ENCODE peak calls at places on chromosomes 4 and X, in ten cellular contexts. K is tibial nerve, S is spleen, F is adrenal gland, X is body of pancreas, R is sigmoid colon, W is suprapubic skin, U is H54, T is NB4, E is A549. I is an unnamed sample.

GRCh38 chr4:2482693-2483092 is 13.8 kb downstream of the RNF4 start:
- DNase-seq in K (peak), S (no peak), F (peak), X (peak), R (no peak), W (no peak), U (no peak), T (no peak), E (no peak), I (no peak)

GRCh38 chr4:69759189-69759604 is 1.2 kb downstream of the SULT1B1 start:
- DNase-seq in K (no peak), S (no peak), F (no peak), X (no peak), R (no peak), W (no peak), U (no peak), T (no peak), E (no peak), I (no peak)

GRCh38 chrX:53494427-53494826 is 60.3 kb upstream of the HSD17B10 start:
- DNase-seq in K (peak), S (no peak), F (peak), X (peak), R (no peak), W (no peak), U (no peak), T (peak), E (no peak), I (no peak)

GRCh38 chr4:65592089-65592488 is 78.2 kb downstream of the EPHA5 start:
- DNase-seq in K (no peak), S (no peak), F (no peak), X (no peak), R (no peak), W (no peak), U (no peak), T (no peak), E (no peak), I (no peak)

GRCh38 chrX:110758781-110759180 is 36.8 kb downstream of the CHRDL1 start:
- DNase-seq in K (no peak), S (no peak), F (no peak), X (no peak), R (no peak), W (no peak), U (no peak), T (no peak), E (no peak), I (no peak)

GRCh38 chr4:87500107-87500462 is 29.1 kb downstream of the SPARCL1 start:
- DNase-seq in K (no peak), S (no peak), F (no peak), X (no peak), R (no peak), W (no peak), U (no peak), T (no peak), E (no peak), I (no peak)

GRCh38 chr4:122755675-122756074 is 23.2 kb downstream of the BBS12 start:
- DNase-seq in K (no peak), S (no peak), F (no peak), X (no peak), R (no peak), W (no peak), U (no peak), T (no peak), E (no peak), I (no peak)

GRCh38 chr4:54063737-54064316 is 578 bp downstream of the CHIC2 start:
- DNase-seq in K (peak), S (peak), F (peak), X (peak), R (peak), W (peak), U (no peak), T (peak), E (peak), I (peak)

GRCh38 chrX:154350429-154351182 is 23.8 kb downstream of the FLNA start:
- DNase-seq in K (no peak), S (no peak), F (no peak), X (no peak), R (no peak), W (no peak), U (no peak), T (no peak), E (no peak), I (no peak)

GRCh38 chr4:186551849-186552248 is 3.5 kb downstream of the MTNR1A start:
- DNase-seq in K (no peak), S (no peak), F (no peak), X (no peak), R (no peak), W (no peak), U (no peak), T (no peak), E (no peak), I (no peak)

GRCh38 chr4:6909113-6909969 is at the start of gene TBC1D14:
- DNase-seq in K (peak), S (peak), F (peak), X (peak), R (peak), W (peak), U (peak), T (peak), E (peak), I (peak)

GRCh38 chrX:75076429-75076828 is 79.7 kb downstream of the ABCB7 start:
- DNase-seq in K (no peak), S (no peak), F (no peak), X (no peak), R (no peak), W (no peak), U (no peak), T (no peak), E (no peak), I (no peak)

GRCh38 chr4:71607780-71608673 is 175.9 kb downstream of the GC start:
- DNase-seq in K (no peak), S (no peak), F (no peak), X (no peak), R (no peak), W (no peak), U (no peak), T (no peak), E (peak), I (no peak)

GRCh38 chr4:48369248-48369647 is 27.9 kb downstream of the SLAIN2 start:
- DNase-seq in K (no peak), S (no peak), F (no peak), X (no peak), R (no peak), W (no peak), U (no peak), T (no peak), E (no peak), I (no peak)

GRCh38 chr4:127782275-127783025 is at the start of gene HSPA4L:
- DNase-seq in K (peak), S (peak), F (peak), X (peak), R (peak), W (peak), U (peak), T (peak), E (peak), I (peak)
- TF ChIP-seq POLR2A in K (peak), S (peak), F (peak), X (peak), R (peak), W (no peak), U (peak), T (peak), E (peak), I (peak)

GRCh38 chrX:118974908-118975671 is 672 bp downstream of the LONRF3 start:
- DNase-seq in K (no peak), S (peak), F (peak), X (peak), R (peak), W (peak), U (no peak), T (peak), E (no peak), I (no peak)
- TF ChIP-seq POLR2A in K (no peak), S (no peak), F (peak), X (peak), R (no peak), W (no peak), U (no peak), T (no peak), E (no peak), I (no peak)

DNA sequence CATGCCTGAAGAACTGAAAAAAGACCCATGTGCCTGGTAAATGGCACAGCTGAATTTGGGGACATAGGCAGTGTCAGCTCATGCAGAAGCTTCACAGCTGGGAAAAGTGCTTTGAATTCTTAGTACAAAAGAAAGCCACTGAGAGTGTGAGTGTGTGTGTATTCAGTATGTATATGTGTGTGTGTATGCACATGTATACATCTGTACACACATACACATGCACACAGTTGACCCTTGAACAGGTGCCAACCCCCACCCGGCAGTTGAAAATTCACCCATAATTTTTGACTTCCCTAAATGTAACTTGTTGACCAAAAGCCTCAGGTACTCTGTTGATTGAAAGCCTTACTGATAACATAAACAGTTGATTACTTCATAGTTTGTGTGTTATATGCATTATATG is 49.5 kb upstream of the ENPP6 start:
- DNase-seq in K (no peak), S (no peak), F (no peak), X (no peak), R (no peak), W (no peak), U (no peak), T (no peak), E (no peak), I (no peak)
- TF ChIP-seq POLR2A in K (no peak), S (no peak), F (no peak), X (no peak), R (no peak), W (no peak), U (no peak), T (no peak), E (no peak), I (no peak)

GRCh38 chr4:145178740-145179139 is 1.6 kb downstream of the OTUD4 start:
- DNase-seq in K (no peak), S (no peak), F (no peak), X (no peak), R (no peak), W (no peak), U (no peak), T (peak), E (no peak), I (no peak)

GRCh38 chr4:145181091-145181501 is 707 bp upstream of the OTUD4 start:
- DNase-seq in K (no peak), S (no peak), F (no peak), X (no peak), R (no peak), W (no peak), U (no peak), T (no peak), E (no peak), I (no peak)

GRCh38 chr4:145180298-145181090 is at the start of gene OTUD4:
- DNase-seq in K (peak), S (peak), F (peak), X (peak), R (peak), W (peak), U (peak), T (peak), E (peak), I (peak)

GRCh38 chr4:145177906-145178538 is 2.4 kb downstream of the OTUD4 start:
- DNase-seq in K (peak), S (no peak), F (no peak), X (no peak), R (no peak), W (no peak), U (no peak), T (peak), E (no peak), I (no peak)

GRCh38 chr4:145179201-145179860 is 1.1 kb downstream of the OTUD4 start:
- DNase-seq in K (peak), S (peak), F (peak), X (peak), R (peak), W (peak), U (no peak), T (peak), E (peak), I (no peak)
- TF ChIP-seq POLR2A in K (peak), S (peak), F (peak), X (peak), R (no peak), W (no peak), U (peak), T (no peak), E (no peak), I (no peak)

GRCh38 chr4:11801466-11802446 is 373.1 kb upstream of the HS3ST1 start:
- DNase-seq in K (no peak), S (no peak), F (no peak), X (no peak), R (no peak), W (no peak), U (no peak), T (no peak), E (no peak), I (no peak)
- TF ChIP-seq POLR2A in K (no peak), S (no peak), F (no peak), X (no peak), R (no peak), W (no peak), U (no peak), T (no peak), E (no peak), I (no peak)